ENCODE peak calls at places on chromosomes 11 and 22, in six cellular contexts. R is SK-N-SH; P is CD8-positive, alpha-beta memory T cell; W is AG09319; E is stimulated activated naive CD4-positive, alpha-beta T cell; Q is caudate nucleus. L is an unnamed sample.

GRCh38 chr11:11701070-11701469 is 79.3 kb upstream of the GALNT18 start:
- DNase-seq in R (no peak), P (no peak), W (no peak), E (no peak), Q (no peak), L (no peak)

GRCh38 chr11:67449116-67449844 is 3.2 kb downstream of the GPR152 start:
- DNase-seq in R (no peak), P (no peak), W (no peak), E (no peak), Q (no peak), L (no peak)

GRCh38 chr11:28581286-28582242 is 473.4 kb downstream of the METTL15 start:
- DNase-seq in R (no peak), P (no peak), W (no peak), E (no peak), Q (no peak), L (no peak)

GRCh38 chr11:130827697-130828377 is 88.4 kb downstream of the SNX19 start:
- DNase-seq in R (peak), P (no peak), W (no peak), E (no peak), Q (peak), L (no peak)

GRCh38 chr11:10294289-10294953 is 402 bp upstream of the SBF2 start:
- DNase-seq in R (peak), P (no peak), W (peak), E (no peak), Q (no peak), L (no peak)

GRCh38 chr11:2406476-2406875 is 5.9 kb downstream of the TSSC4 start:
- DNase-seq in R (no peak), P (no peak), W (no peak), E (no peak), Q (no peak), L (no peak)

GRCh38 chr11:123469586-123469985 is 39.5 kb downstream of the GRAMD1B start:
- DNase-seq in R (no peak), P (no peak), W (no peak), E (no peak), Q (no peak), L (no peak)

GRCh38 chr11:3003396-3004231 is 11.5 kb upstream of the NAP1L4 start:
- DNase-seq in R (no peak), P (no peak), W (no peak), E (no peak), Q (no peak), L (no peak)

GRCh38 chr22:45235101-45235777 is 5.5 kb downstream of the KIAA0930 start:
- DNase-seq in R (no peak), P (no peak), W (no peak), E (no peak), Q (no peak), L (no peak)

GRCh38 chr11:64341851-64342791 is 2.1 kb downstream of the CCDC88B start:
- DNase-seq in R (peak), P (peak), W (peak), E (peak), Q (peak), L (peak)

GRCh38 chr11:83206771-83207413 is 13.4 kb downstream of the ANKRD42 start:
- DNase-seq in R (no peak), P (no peak), W (no peak), E (no peak), Q (no peak), L (no peak)

GRCh38 chr11:66247295-66247694 is 21.1 kb upstream of the RAB1B start:
- DNase-seq in R (no peak), P (no peak), W (no peak), E (no peak), Q (no peak), L (no peak)

GRCh38 chr11:80980221-80980620 is 1539.4 kb upstream of the TENM4 start:
- DNase-seq in R (no peak), P (no peak), W (peak), E (no peak), Q (no peak), L (no peak)

GRCh38 chr22:36367066-36367465 is 20.7 kb downstream of the MYH9 start:
- DNase-seq in R (no peak), P (no peak), W (no peak), E (no peak), Q (no peak), L (no peak)

GRCh38 chr11:134074346-134074745 is 5.5 kb downstream of the JAM3 start:
- DNase-seq in R (no peak), P (no peak), W (no peak), E (no peak), Q (no peak), L (no peak)

GRCh38 chr11:76605338-76606074 is 65.0 kb downstream of the LRRC32 start:
- DNase-seq in R (no peak), P (no peak), W (no peak), E (no peak), Q (no peak), L (no peak)

GRCh38 chr22:30305519-30305905 is 16.2 kb upstream of the CASTOR1 start:
- DNase-seq in R (no peak), P (peak), W (no peak), E (peak), Q (no peak), L (no peak)

GRCh38 chr11:63673579-63673978 is 2.4 kb upstream of the ATL3 start:
- DNase-seq in R (no peak), P (no peak), W (no peak), E (no peak), Q (no peak), L (no peak)

GRCh38 chr11:26193714-26194373 is 138.1 kb upstream of the ANO3 start:
- DNase-seq in R (no peak), P (no peak), W (no peak), E (no peak), Q (no peak), L (no peak)

GRCh38 chr11:57402188-57403066 is 12.0 kb upstream of the PRG2 start:
- DNase-seq in R (no peak), P (no peak), W (no peak), E (no peak), Q (no peak), L (no peak)

GRCh38 chr11:69425895-69426544 is 55.4 kb upstream of the LINC01488 start:
- DNase-seq in R (no peak), P (no peak), W (no peak), E (no peak), Q (no peak), L (no peak)

GRCh38 chr11:12951376-12951775 is 57.7 kb upstream of the RASSF10 start:
- DNase-seq in R (no peak), P (no peak), W (no peak), E (no peak), Q (no peak), L (no peak)

GRCh38 chr11:111735262-111736116 is 30.7 kb downstream of the PPP2R1B start:
- DNase-seq in R (peak), P (no peak), W (peak), E (no peak), Q (peak), L (no peak)

GRCh38 chr22:23437779-23438178 is 142.3 kb downstream of the IGLL1 start:
- DNase-seq in R (no peak), P (no peak), W (no peak), E (no peak), Q (no peak), L (no peak)

GRCh38 chr11:73996161-73996747 is 12.6 kb downstream of the UCP3 start:
- DNase-seq in R (no peak), P (no peak), W (no peak), E (no peak), Q (no peak), L (no peak)

GRCh38 chr11:68373810-68374501 is 61.6 kb downstream of the LRP5 start:
- DNase-seq in R (peak), P (no peak), W (no peak), E (no peak), Q (no peak), L (no peak)

GRCh38 chr11:2735053-2735589 is 35.3 kb upstream of the KCNQ1OT1 start:
- DNase-seq in R (no peak), P (no peak), W (no peak), E (no peak), Q (no peak), L (no peak)

GRCh38 chr11:128544625-128545024 is 42.7 kb downstream of the ETS1 start:
- DNase-seq in R (no peak), P (no peak), W (no peak), E (peak), Q (no peak), L (no peak)

GRCh38 chr11:13984616-13985474 is 22.3 kb downstream of the SPON1 start:
- DNase-seq in R (peak), P (no peak), W (peak), E (no peak), Q (no peak), L (no peak)

GRCh38 chr11:73184953-73185671 is 33.0 kb upstream of the P2RY2 start:
- DNase-seq in R (peak), P (peak), W (no peak), E (no peak), Q (no peak), L (no peak)

GRCh38 chr22:36563898-36564297 is 34.9 kb upstream of the EIF3D start:
- DNase-seq in R (no peak), P (no peak), W (no peak), E (no peak), Q (no peak), L (no peak)

GRCh38 chr11:66411323-66411722 is 9.5 kb upstream of the NPAS4 start:
- DNase-seq in R (no peak), P (no peak), W (no peak), E (no peak), Q (no peak), L (no peak)

GRCh38 chr11:76798656-76799055 is 15.5 kb downstream of the TSKU start:
- DNase-seq in R (no peak), P (no peak), W (no peak), E (no peak), Q (no peak), L (no peak)

GRCh38 chr11:4087551-4087950 is 7.0 kb upstream of the RRM1 start:
- DNase-seq in R (no peak), P (no peak), W (no peak), E (no peak), Q (no peak), L (no peak)